ENCODE peak calls at places on chromosomes 1 and 21, in five cellular contexts. One of them, this sample, is unnamed.
A peak's percentile ranks its signal among the peaks of the same experiment; 100 is the strongest.

GRCh38 chr1:179310721-179311120 is 17.1 kb downstream of the SOAT1 start:
- DNase-seq in suprapubic skin: no peak
- DNase-seq in endothelial cell of umbilical vein: peak; percentile 5
- DNase-seq in HCT116: no peak
- DNase-seq in Peyer's patch: no peak
- DNase-seq in this sample: peak; percentile 33

GRCh38 chr1:181423301-181423918 is 59.9 kb upstream of the CACNA1E start:
- DNase-seq in suprapubic skin: no peak
- DNase-seq in endothelial cell of umbilical vein: peak; percentile 23
- DNase-seq in HCT116: peak; percentile 36
- DNase-seq in Peyer's patch: peak; percentile 31
- DNase-seq in this sample: peak; percentile 6

GRCh38 chr21:34989337-34990151 is 59.6 kb downstream of the RUNX1 start:
- DNase-seq in suprapubic skin: no peak
- DNase-seq in endothelial cell of umbilical vein: no peak
- DNase-seq in HCT116: no peak
- DNase-seq in Peyer's patch: no peak
- DNase-seq in this sample: no peak

GRCh38 chr1:17892225-17892624 is 137.1 kb downstream of the ACTL8 start:
- DNase-seq in suprapubic skin: peak; percentile 49
- DNase-seq in endothelial cell of umbilical vein: no peak
- DNase-seq in HCT116: no peak
- DNase-seq in Peyer's patch: no peak
- DNase-seq in this sample: no peak

GRCh38 chr21:46227811-46228344 is 696 bp downstream of the LSS start:
- DNase-seq in suprapubic skin: no peak
- DNase-seq in endothelial cell of umbilical vein: peak; percentile 7
- DNase-seq in HCT116: no peak
- DNase-seq in Peyer's patch: no peak
- DNase-seq in this sample: peak; percentile 36

GRCh38 chr21:41425954-41426655 is at the start of gene MX1:
- DNase-seq in suprapubic skin: peak; percentile 91
- DNase-seq in endothelial cell of umbilical vein: peak; percentile 40
- DNase-seq in HCT116: no peak
- DNase-seq in Peyer's patch: peak; percentile 88
- DNase-seq in this sample: no peak

GRCh38 chr21:34883501-34884271 is 165.4 kb downstream of the RUNX1 start:
- DNase-seq in suprapubic skin: no peak
- DNase-seq in endothelial cell of umbilical vein: peak; percentile 49
- DNase-seq in HCT116: no peak
- DNase-seq in Peyer's patch: no peak
- DNase-seq in this sample: peak; percentile 51

GRCh38 chr1:56064705-56065104 is 514.7 kb downstream of the PLPP3 start:
- DNase-seq in suprapubic skin: no peak
- DNase-seq in endothelial cell of umbilical vein: no peak
- DNase-seq in HCT116: peak; percentile 2
- DNase-seq in Peyer's patch: no peak
- DNase-seq in this sample: no peak

GRCh38 chr1:115251340-115251748 is 86.7 kb downstream of the NGF start:
- DNase-seq in suprapubic skin: no peak
- DNase-seq in endothelial cell of umbilical vein: no peak
- DNase-seq in HCT116: no peak
- DNase-seq in Peyer's patch: no peak
- DNase-seq in this sample: no peak

GRCh38 chr1:51518033-51518729 is 885 bp downstream of the EPS15 start:
- DNase-seq in suprapubic skin: peak; percentile 82
- DNase-seq in endothelial cell of umbilical vein: peak; percentile 57
- DNase-seq in HCT116: no peak
- DNase-seq in Peyer's patch: peak; percentile 66
- DNase-seq in this sample: peak; percentile 79

GRCh38 chr1:203480525-203481084 is 5.0 kb downstream of the PRELP start:
- DNase-seq in suprapubic skin: no peak
- DNase-seq in endothelial cell of umbilical vein: peak; percentile 40
- DNase-seq in HCT116: peak; percentile 21
- DNase-seq in Peyer's patch: peak; percentile 24
- DNase-seq in this sample: peak; percentile 7

GRCh38 chr1:77281491-77282186 is at the start of gene AK5:
- DNase-seq in suprapubic skin: no peak
- DNase-seq in endothelial cell of umbilical vein: peak; percentile 59
- DNase-seq in HCT116: no peak
- DNase-seq in Peyer's patch: no peak
- DNase-seq in this sample: peak; percentile 20

GRCh38 chr21:26845066-26845749 is at the start of gene ADAMTS1:
- DNase-seq in suprapubic skin: peak; percentile 96
- DNase-seq in endothelial cell of umbilical vein: peak; percentile 77
- DNase-seq in HCT116: no peak
- DNase-seq in Peyer's patch: peak; percentile 31
- DNase-seq in this sample: no peak

GRCh38 chr1:71908313-71908712 is 374.0 kb downstream of the NEGR1 start:
- DNase-seq in suprapubic skin: no peak
- DNase-seq in endothelial cell of umbilical vein: no peak
- DNase-seq in HCT116: no peak
- DNase-seq in Peyer's patch: no peak
- DNase-seq in this sample: no peak

GRCh38 chr1:245915851-245916250 is 591.2 kb downstream of the SMYD3 start:
- DNase-seq in suprapubic skin: no peak
- DNase-seq in endothelial cell of umbilical vein: no peak
- DNase-seq in HCT116: no peak
- DNase-seq in Peyer's patch: no peak
- DNase-seq in this sample: no peak

GRCh38 chr1:64161347-64162080 is 41.9 kb upstream of the UBE2U start:
- DNase-seq in suprapubic skin: no peak
- DNase-seq in endothelial cell of umbilical vein: no peak
- DNase-seq in HCT116: no peak
- DNase-seq in Peyer's patch: no peak
- DNase-seq in this sample: no peak

GRCh38 chr21:17612023-17612564 is 607 bp downstream of the BTG3 start:
- DNase-seq in suprapubic skin: peak; percentile 83
- DNase-seq in endothelial cell of umbilical vein: no peak
- DNase-seq in HCT116: no peak
- DNase-seq in Peyer's patch: peak; percentile 16
- DNase-seq in this sample: peak; percentile 65

GRCh38 chr1:236176337-236177336 is 34.3 kb downstream of the GPR137B start:
- DNase-seq in suprapubic skin: no peak
- DNase-seq in endothelial cell of umbilical vein: no peak
- DNase-seq in HCT116: no peak
- DNase-seq in Peyer's patch: no peak
- DNase-seq in this sample: no peak

GRCh38 chr1:117059334-117059677 is 820 bp upstream of the TTF2 start:
- DNase-seq in suprapubic skin: peak; percentile 88
- DNase-seq in endothelial cell of umbilical vein: no peak
- DNase-seq in HCT116: peak; percentile 31
- DNase-seq in Peyer's patch: peak; percentile 88
- DNase-seq in this sample: peak; percentile 79

GRCh38 chr21:43210454-43211084 is 41.8 kb downstream of the CRYAA start:
- DNase-seq in suprapubic skin: no peak
- DNase-seq in endothelial cell of umbilical vein: no peak
- DNase-seq in HCT116: no peak
- DNase-seq in Peyer's patch: no peak
- DNase-seq in this sample: no peak

GRCh38 chr1:115158181-115158580 is 68.9 kb upstream of the TSPAN2 start:
- DNase-seq in suprapubic skin: no peak
- DNase-seq in endothelial cell of umbilical vein: no peak
- DNase-seq in HCT116: no peak
- DNase-seq in Peyer's patch: no peak
- DNase-seq in this sample: no peak

GRCh38 chr1:164659621-164660414 is 100.8 kb downstream of the PBX1 start:
- DNase-seq in suprapubic skin: no peak
- DNase-seq in endothelial cell of umbilical vein: no peak
- DNase-seq in HCT116: peak; percentile 33
- DNase-seq in Peyer's patch: no peak
- DNase-seq in this sample: no peak

GRCh38 chr1:157312270-157312812 is 174.1 kb upstream of the ETV3 start:
- DNase-seq in suprapubic skin: no peak
- DNase-seq in endothelial cell of umbilical vein: peak; percentile 31
- DNase-seq in HCT116: no peak
- DNase-seq in Peyer's patch: no peak
- DNase-seq in this sample: peak; percentile 71

GRCh38 chr1:25099343-25099951 is 132.9 kb downstream of the SYF2 start:
- DNase-seq in suprapubic skin: no peak
- DNase-seq in endothelial cell of umbilical vein: no peak
- DNase-seq in HCT116: no peak
- DNase-seq in Peyer's patch: peak; percentile 47
- DNase-seq in this sample: no peak

GRCh38 chr1:85330711-85331290 is 54.4 kb upstream of the BCL10 start:
- DNase-seq in suprapubic skin: no peak
- DNase-seq in endothelial cell of umbilical vein: peak; percentile 95
- DNase-seq in HCT116: no peak
- DNase-seq in Peyer's patch: peak; percentile 23
- DNase-seq in this sample: no peak

GRCh38 chr1:217568200-217568599 is 62.7 kb downstream of the GPATCH2 start:
- DNase-seq in suprapubic skin: no peak
- DNase-seq in endothelial cell of umbilical vein: no peak
- DNase-seq in HCT116: no peak
- DNase-seq in Peyer's patch: no peak
- DNase-seq in this sample: no peak

GRCh38 chr1:229360417-229360816 is 17.6 kb upstream of the CCSAP start:
- DNase-seq in suprapubic skin: no peak
- DNase-seq in endothelial cell of umbilical vein: no peak
- DNase-seq in HCT116: no peak
- DNase-seq in Peyer's patch: no peak
- DNase-seq in this sample: no peak

GRCh38 chr1:10472220-10473144 is at the start of gene DFFA:
- DNase-seq in suprapubic skin: peak; percentile 95
- DNase-seq in endothelial cell of umbilical vein: peak; percentile 97
- DNase-seq in HCT116: peak; percentile 94
- DNase-seq in Peyer's patch: peak; percentile 97
- DNase-seq in this sample: peak; percentile 95
- TF ChIP-seq POLR2A in suprapubic skin: no peak
- TF ChIP-seq POLR2A in endothelial cell of umbilical vein: peak; percentile 78
- TF ChIP-seq POLR2A in HCT116: peak; percentile 84
- TF ChIP-seq POLR2A in Peyer's patch: peak; percentile 40
- TF ChIP-seq POLR2A in this sample: peak; percentile 59

GRCh38 chr1:177001556-177001955 is 163.0 kb downstream of the ASTN1 start:
- DNase-seq in suprapubic skin: no peak
- DNase-seq in endothelial cell of umbilical vein: no peak
- DNase-seq in HCT116: no peak
- DNase-seq in Peyer's patch: no peak
- DNase-seq in this sample: no peak
- TF ChIP-seq POLR2A in suprapubic skin: no peak
- TF ChIP-seq POLR2A in endothelial cell of umbilical vein: no peak
- TF ChIP-seq POLR2A in HCT116: no peak
- TF ChIP-seq POLR2A in Peyer's patch: no peak
- TF ChIP-seq POLR2A in this sample: no peak

DNA sequence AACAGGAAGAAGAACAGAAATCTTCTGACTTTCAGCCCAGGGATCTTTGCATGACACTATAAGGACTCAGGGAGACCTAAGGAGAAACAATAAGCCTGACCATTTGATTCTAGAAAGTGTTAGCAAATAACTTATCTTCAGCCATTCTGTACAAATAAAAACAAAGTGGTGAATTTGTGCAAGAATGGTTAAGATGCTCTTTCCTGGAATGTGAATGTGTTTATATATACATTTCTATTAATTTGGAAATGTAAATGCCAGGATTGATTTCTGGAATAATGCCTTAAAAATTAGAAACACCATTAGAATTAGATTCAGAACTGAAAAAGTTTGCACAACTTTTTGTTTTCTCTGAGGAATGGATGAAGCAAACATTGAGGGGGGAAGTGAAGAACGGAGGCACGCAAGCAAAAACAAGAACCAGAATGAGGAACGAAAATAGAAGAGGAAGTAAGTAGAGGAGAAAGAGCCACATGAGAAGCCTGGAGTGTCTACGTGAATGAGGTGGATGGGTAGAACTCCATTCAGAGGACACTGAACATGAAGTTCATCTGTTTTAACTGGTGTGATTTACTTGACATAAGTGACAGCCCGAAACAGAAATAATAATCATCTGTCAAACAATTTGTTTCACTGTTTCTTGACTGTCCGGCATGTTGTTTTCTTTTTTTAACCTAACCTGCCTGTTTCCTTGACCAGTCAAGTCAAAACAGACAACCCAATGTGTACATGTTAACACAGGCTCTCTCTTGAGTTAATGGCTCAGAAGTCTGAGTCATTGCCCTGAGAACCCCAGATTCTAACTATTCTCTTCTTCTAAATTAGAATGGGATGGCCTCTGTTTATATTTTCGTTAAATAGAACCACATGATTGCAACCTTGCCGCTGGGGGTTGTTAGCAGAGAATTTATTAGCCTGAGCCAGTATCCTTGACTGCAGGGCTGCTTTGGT is 152.1 kb downstream of the ZC3H11B start:
- DNase-seq in suprapubic skin: no peak
- DNase-seq in endothelial cell of umbilical vein: no peak
- DNase-seq in HCT116: no peak
- DNase-seq in Peyer's patch: no peak
- DNase-seq in this sample: no peak
- TF ChIP-seq POLR2A in suprapubic skin: no peak
- TF ChIP-seq POLR2A in endothelial cell of umbilical vein: no peak
- TF ChIP-seq POLR2A in HCT116: no peak
- TF ChIP-seq POLR2A in Peyer's patch: no peak
- TF ChIP-seq POLR2A in this sample: no peak

GRCh38 chr21:28423521-28423920 is 569.2 kb downstream of the LTN1 start:
- DNase-seq in suprapubic skin: no peak
- DNase-seq in endothelial cell of umbilical vein: no peak
- DNase-seq in HCT116: no peak
- DNase-seq in Peyer's patch: no peak
- DNase-seq in this sample: no peak
- TF ChIP-seq POLR2A in suprapubic skin: no peak
- TF ChIP-seq POLR2A in endothelial cell of umbilical vein: no peak
- TF ChIP-seq POLR2A in HCT116: no peak
- TF ChIP-seq POLR2A in Peyer's patch: no peak
- TF ChIP-seq POLR2A in this sample: no peak

GRCh38 chr1:166838766-166839599 is at the start of gene POGK:
- DNase-seq in suprapubic skin: peak; percentile 94
- DNase-seq in endothelial cell of umbilical vein: peak; percentile 90
- DNase-seq in HCT116: peak; percentile 78
- DNase-seq in Peyer's patch: peak; percentile 87
- DNase-seq in this sample: peak; percentile 74
- TF ChIP-seq POLR2A in suprapubic skin: no peak
- TF ChIP-seq POLR2A in endothelial cell of umbilical vein: peak; percentile 81
- TF ChIP-seq POLR2A in HCT116: peak; percentile 72
- TF ChIP-seq POLR2A in Peyer's patch: peak; percentile 79
- TF ChIP-seq POLR2A in this sample: peak; percentile 60